ENCODE peak calls at places on chromosome 9, in six cellular contexts. D is RWPE1, S is sigmoid colon, O is progenitor cell of endocrine pancreas, Q is psoas muscle, W is retinal pigment epithelial cell. C is an unnamed sample.

GRCh38 chr9:91711755-91712591 is 238.1 kb downstream of the ROR2 start:
- DNase-seq in Q (no peak), S (no peak), O (no peak), D (no peak), W (peak), C (no peak)

GRCh38 chr9:99416007-99416406 is 193.9 kb downstream of the SEC61B start:
- DNase-seq in D (no peak), S (no peak), W (no peak), Q (no peak), O (no peak), C (no peak)

GRCh38 chr9:96218821-96219614 is 83.0 kb downstream of the HSD17B3 start:
- DNase-seq in D (no peak), O (no peak), Q (no peak), W (no peak), S (peak), C (no peak)

GRCh38 chr9:124349675-124350484 is 65.4 kb downstream of the PSMB7 start:
- DNase-seq in W (no peak), S (peak), D (no peak), Q (peak), O (no peak), C (no peak)

GRCh38 chr9:33295571-33295970 is 5.3 kb downstream of the NFX1 start:
- DNase-seq in Q (no peak), S (no peak), D (no peak), W (no peak), O (no peak), C (no peak)

GRCh38 chr9:113216406-113216805 is 4.7 kb downstream of the FKBP15 start:
- DNase-seq in D (no peak), O (no peak), Q (no peak), S (no peak), W (no peak), C (no peak)

GRCh38 chr9:70935856-70936255 is 185.6 kb downstream of the TRPM3 start:
- DNase-seq in O (no peak), D (no peak), W (no peak), S (no peak), Q (no peak), C (no peak)

GRCh38 chr9:102967979-102968378 is 27.2 kb upstream of the CYLC2 start:
- DNase-seq in S (no peak), D (no peak), W (no peak), Q (no peak), O (no peak), C (no peak)

GRCh38 chr9:133731876-133732321 is 6.3 kb downstream of the SARDH start:
- DNase-seq in D (peak), Q (peak), W (no peak), O (peak), S (no peak), C (no peak)

GRCh38 chr9:34331191-34331590 is 1.8 kb downstream of the NUDT2 start:
- DNase-seq in S (no peak), Q (no peak), W (no peak), O (no peak), D (no peak), C (no peak)

GRCh38 chr9:111375062-111375461 is 45.0 kb upstream of the OR2K2 start:
- DNase-seq in O (no peak), Q (no peak), S (no peak), W (no peak), D (no peak), C (no peak)

GRCh38 chr9:76423216-76424177 is 29.3 kb upstream of the RFK start:
- DNase-seq in Q (no peak), S (no peak), W (no peak), O (no peak), D (no peak), C (no peak)

GRCh38 chr9:70046274-70047070 is 2.8 kb downstream of the MAMDC2 start:
- DNase-seq in Q (no peak), S (peak), O (no peak), D (peak), W (no peak), C (no peak)

GRCh38 chr9:101098392-101098791 is 69.9 kb downstream of the PLPPR1 start:
- DNase-seq in O (no peak), Q (no peak), W (no peak), D (no peak), S (no peak), C (no peak)

GRCh38 chr9:89536145-89536574 is 38.2 kb upstream of the SEMA4D start:
- DNase-seq in S (no peak), Q (no peak), D (no peak), W (no peak), O (no peak), C (no peak)

GRCh38 chr9:122297512-122297911 is 32.8 kb downstream of the MRRF start:
- DNase-seq in D (no peak), Q (no peak), O (no peak), W (no peak), S (no peak), C (no peak)

GRCh38 chr9:96052703-96053102 is 177.2 kb downstream of the ERCC6L2 start:
- DNase-seq in S (no peak), W (no peak), Q (no peak), D (no peak), O (no peak), C (no peak)

GRCh38 chr9:33791117-33791516 is 4.2 kb upstream of the PRSS3 start:
- DNase-seq in O (no peak), W (no peak), D (no peak), S (no peak), Q (no peak), C (no peak)

GRCh38 chr9:91714874-91715615 is 235.0 kb downstream of the ROR2 start:
- DNase-seq in S (no peak), Q (no peak), W (no peak), O (no peak), D (no peak), C (no peak)

GRCh38 chr9:91163773-91164471 is 197.8 kb downstream of the AUH start:
- DNase-seq in O (no peak), W (no peak), Q (no peak), D (no peak), S (no peak), C (no peak)

GRCh38 chr9:106969696-106970095 is 106.7 kb downstream of the ZNF462 start:
- DNase-seq in W (no peak), D (no peak), O (no peak), S (no peak), Q (no peak), C (no peak)

GRCh38 chr9:83430681-83431080 is 107.5 kb downstream of the FRMD3 start:
- DNase-seq in Q (peak), S (no peak), O (no peak), W (no peak), D (no peak), C (no peak)

GRCh38 chr9:118609355-118610044 is 759.7 kb downstream of the BRINP1 start:
- DNase-seq in D (peak), Q (no peak), O (no peak), W (peak), S (no peak), C (no peak)

GRCh38 chr9:35816708-35817107 is 1.9 kb upstream of the HINT2 start:
- DNase-seq in Q (no peak), O (no peak), W (no peak), S (no peak), D (no peak), C (no peak)

GRCh38 chr9:125412166-125412565 is 150.5 kb downstream of the GAPVD1 start:
- DNase-seq in S (no peak), O (no peak), Q (no peak), D (no peak), W (no peak), C (no peak)

GRCh38 chr9:36772449-36773370 is 200.0 kb downstream of the MELK start:
- DNase-seq in D (no peak), W (no peak), S (no peak), Q (no peak), O (no peak), C (no peak)

GRCh38 chr9:81844131-81844567 is 84.1 kb upstream of the SPATA31D4 start:
- DNase-seq in W (no peak), D (peak), S (no peak), O (no peak), Q (no peak), C (no peak)

GRCh38 chr9:81851340-81851739 is 76.9 kb upstream of the SPATA31D4 start:
- DNase-seq in D (no peak), S (no peak), O (no peak), Q (no peak), W (no peak), C (no peak)

GRCh38 chr9:81849631-81850259 is 78.5 kb upstream of the SPATA31D4 start:
- DNase-seq in D (no peak), S (no peak), W (no peak), Q (no peak), O (no peak), C (no peak)

GRCh38 chr9:81847181-81847915 is 80.9 kb upstream of the SPATA31D4 start:
- DNase-seq in S (no peak), O (no peak), Q (no peak), D (no peak), W (no peak), C (no peak)

DNA sequence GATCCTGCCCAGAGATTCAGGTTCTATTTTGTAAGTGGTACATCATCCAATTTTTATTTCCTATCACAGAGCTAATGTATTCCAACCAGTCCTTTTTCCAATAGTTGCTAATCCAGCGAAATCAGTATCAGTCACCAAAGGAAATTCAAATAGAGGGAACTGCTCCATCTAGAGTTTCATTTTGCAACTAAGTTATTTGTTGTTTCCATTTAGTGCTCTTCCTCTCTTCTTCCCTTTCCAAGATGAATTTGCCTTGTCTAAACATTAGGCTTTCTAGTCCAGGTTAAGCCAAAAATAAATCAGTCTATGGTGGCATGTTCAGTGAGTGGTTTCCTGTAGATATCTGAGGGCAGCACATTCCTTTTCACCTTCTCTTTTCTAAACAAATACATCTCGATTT is 79.8 kb upstream of the SPATA31D4 start:
- DNase-seq in D (peak), Q (no peak), O (no peak), W (no peak), S (no peak), C (no peak)
- TF ChIP-seq CTCF in D (peak), Q (peak), O (peak), W (peak), S (no peak), C (peak)

GRCh38 chr9:138022121-138022741 is 144.6 kb downstream of the CACNA1B start:
- DNase-seq in Q (peak), D (no peak), S (peak), O (no peak), W (no peak), C (no peak)
- TF ChIP-seq CTCF in Q (no peak), D (no peak), S (no peak), O (peak), W (peak), C (no peak)

GRCh38 chr9:134957165-134957944 is 39.6 kb upstream of the FCN1 start:
- DNase-seq in Q (peak), D (no peak), W (no peak), O (no peak), S (no peak), C (no peak)

GRCh38 chr9:134955156-134955555 is 37.4 kb upstream of the FCN1 start:
- DNase-seq in W (no peak), Q (peak), O (no peak), D (no peak), S (peak), C (no peak)

GRCh38 chr9:134959126-134959970 is 41.6 kb upstream of the FCN1 start:
- DNase-seq in D (no peak), Q (peak), O (no peak), S (peak), W (no peak), C (no peak)

GRCh38 chr9:134957945-134958227 is 40.2 kb upstream of the FCN1 start:
- DNase-seq in S (peak), W (no peak), D (no peak), O (no peak), Q (no peak), C (no peak)

GRCh38 chr9:134955801-134956200 is 38.1 kb upstream of the FCN1 start:
- DNase-seq in S (peak), Q (peak), O (no peak), W (no peak), D (no peak), C (no peak)
- TF ChIP-seq CTCF in S (no peak), Q (no peak), O (no peak), W (no peak), D (no peak), C (no peak)

GRCh38 chr9:132005896-132006295 is 73.8 kb downstream of the MED27 start:
- DNase-seq in D (no peak), Q (no peak), S (no peak), W (no peak), O (no peak), C (no peak)
- TF ChIP-seq CTCF in D (no peak), Q (no peak), S (no peak), W (no peak), O (no peak), C (no peak)

DNA sequence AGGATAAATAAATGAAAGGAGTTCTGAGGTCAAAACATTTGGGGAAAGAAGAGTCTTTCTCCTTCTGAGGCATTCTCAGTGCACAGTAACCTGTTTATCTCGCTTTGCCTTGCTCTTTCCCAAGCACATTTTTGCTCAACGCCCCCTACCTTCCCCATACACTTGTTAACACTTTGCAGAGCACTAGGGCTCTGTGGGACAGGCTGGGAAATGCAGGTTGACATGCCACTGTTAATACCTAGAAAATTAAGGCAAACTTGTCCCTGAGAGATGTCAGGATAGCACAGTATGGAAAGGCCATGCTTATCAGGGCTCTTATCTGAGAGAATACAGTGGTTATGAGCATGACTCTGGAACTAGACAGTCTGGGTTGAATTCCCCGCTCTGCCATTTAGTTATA is 152.0 kb downstream of the DOCK8 start:
- DNase-seq in O (no peak), D (no peak), W (no peak), Q (no peak), S (no peak), C (no peak)
- TF ChIP-seq CTCF in O (peak), D (no peak), W (no peak), Q (no peak), S (no peak), C (no peak)

GRCh38 chr9:19922476-19923118 is 133.8 kb upstream of the SLC24A2 start:
- DNase-seq in Q (no peak), W (no peak), S (no peak), O (no peak), D (peak), C (no peak)
- TF ChIP-seq CTCF in Q (no peak), W (peak), S (no peak), O (peak), D (peak), C (no peak)

DNA sequence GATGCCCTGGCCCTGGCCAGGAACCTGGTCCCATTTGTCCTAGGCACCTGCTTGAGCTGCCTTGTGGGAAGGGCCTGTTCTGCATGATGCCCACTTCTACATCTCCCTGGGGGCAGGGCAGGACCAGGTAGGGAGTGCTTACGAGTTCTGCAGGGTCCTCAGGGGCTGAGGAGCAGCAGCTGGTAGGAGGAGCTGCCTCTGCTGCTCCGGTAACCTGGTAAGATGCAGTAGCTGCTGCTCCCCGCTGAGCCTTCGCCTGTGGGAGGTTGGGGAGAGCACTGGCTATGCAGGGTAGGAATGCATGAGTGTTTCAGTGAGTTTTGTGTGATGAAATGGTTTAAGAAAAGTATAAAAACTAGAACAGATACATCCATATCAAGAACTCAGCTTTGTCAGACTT is 13.6 kb downstream of the LRRC8A start:
- DNase-seq in W (no peak), Q (no peak), S (no peak), D (no peak), O (no peak), C (no peak)
- TF ChIP-seq CTCF in W (no peak), Q (no peak), S (no peak), D (no peak), O (no peak), C (no peak)